ENCODE peak calls at places on chromosomes 16 and 17, in nine cellular contexts. P is uterus, A is heart right ventricle, S is colonic mucosa, T is PC-3, K is cardiac muscle cell, D is right cardiac atrium, Q is body of pancreas, W is hepatocyte. Y is an unnamed sample.
A peak's percentile ranks its signal among the peaks of the same experiment; 100 is the strongest.

GRCh38 chr16:10752843-10753523 is 9.3 kb downstream of the NUBP1 start:
- DNase-seq in P (no peak), A (peak; percentile 67), S (peak; percentile 46), T (no peak), K (no peak), D (no peak), Q (peak; percentile 39), W (no peak), Y (no peak)

GRCh38 chr17:27206447-27206846 is 87.5 kb upstream of the WSB1 start:
- DNase-seq in P (no peak), A (no peak), S (peak; percentile 25), T (no peak), K (no peak), D (no peak), Q (no peak), W (no peak), Y (peak; percentile 8)

GRCh38 chr17:13727441-13728171 is 125.9 kb upstream of the HS3ST3A1 start:
- DNase-seq in P (no peak), A (no peak), S (no peak), T (peak; percentile 87), K (peak; percentile 75), D (no peak), Q (no peak), W (no peak), Y (no peak)

GRCh38 chr17:81265576-81265975 is 26.5 kb downstream of the NDUFAF8 start:
- DNase-seq in P (no peak), A (no peak), S (no peak), T (no peak), K (no peak), D (no peak), Q (no peak), W (no peak), Y (no peak)

GRCh38 chr16:27820646-27821345 is 242.7 kb downstream of the GSG1L start:
- DNase-seq in P (no peak), A (no peak), S (no peak), T (no peak), K (no peak), D (no peak), Q (no peak), W (no peak), Y (no peak)

GRCh38 chr16:20040011-20040410 is 33.7 kb downstream of the GPR139 start:
- DNase-seq in P (no peak), A (no peak), S (no peak), T (no peak), K (no peak), D (no peak), Q (no peak), W (no peak), Y (no peak)

GRCh38 chr17:57506253-57506911 is 238.7 kb downstream of the CCDC182 start:
- DNase-seq in P (no peak), A (no peak), S (no peak), T (no peak), K (no peak), D (no peak), Q (no peak), W (no peak), Y (no peak)

GRCh38 chr16:68083861-68084503 is 1.2 kb upstream of the NFATC3 start:
- DNase-seq in P (no peak), A (no peak), S (peak; percentile 47), T (no peak), K (peak; percentile 54), D (no peak), Q (no peak), W (peak; percentile 45), Y (no peak)

GRCh38 chr16:53257001-53257400 is 177.3 kb upstream of the RBL2 start:
- DNase-seq in P (no peak), A (no peak), S (no peak), T (peak; percentile 43), K (peak; percentile 67), D (no peak), Q (no peak), W (no peak), Y (no peak)

GRCh38 chr17:20226814-20227482 is 217.8 kb downstream of the SPECC1 start:
- DNase-seq in P (peak; percentile 85), A (peak; percentile 76), S (peak; percentile 78), T (peak; percentile 84), K (peak; percentile 88), D (peak; percentile 82), Q (peak; percentile 86), W (peak; percentile 87), Y (peak; percentile 61)

GRCh38 chr16:11914759-11915643 is 755 bp downstream of the GSPT1 start:
- DNase-seq in P (no peak), A (peak; percentile 28), S (peak; percentile 62), T (peak; percentile 23), K (peak; percentile 33), D (peak; percentile 50), Q (peak; percentile 49), W (peak; percentile 72), Y (peak; percentile 48)

GRCh38 chr17:75032896-75033294 is 13.9 kb downstream of the ATP5PD start:
- DNase-seq in P (peak; percentile 52), A (peak; percentile 52), S (peak; percentile 38), T (peak; percentile 42), K (peak; percentile 26), D (peak; percentile 48), Q (peak; percentile 22), W (no peak), Y (no peak)

GRCh38 chr17:6684881-6685767 is 28.0 kb downstream of the SLC13A5 start:
- DNase-seq in P (no peak), A (no peak), S (no peak), T (no peak), K (no peak), D (no peak), Q (no peak), W (no peak), Y (no peak)

GRCh38 chr17:63998050-63998720 is at the start of gene PRR29:
- DNase-seq in P (peak; percentile 33), A (peak; percentile 72), S (peak; percentile 56), T (peak; percentile 72), K (peak; percentile 78), D (peak; percentile 85), Q (peak; percentile 80), W (peak; percentile 93), Y (peak; percentile 45)

GRCh38 chr16:11711662-11712061 is 31.0 kb downstream of the TXNDC11 start:
- DNase-seq in P (no peak), A (no peak), S (no peak), T (no peak), K (no peak), D (no peak), Q (no peak), W (no peak), Y (no peak)

GRCh38 chr17:42531455-42532354 is 4.3 kb upstream of the NAGLU start:
- DNase-seq in P (no peak), A (no peak), S (peak; percentile 74), T (peak; percentile 51), K (peak; percentile 48), D (peak; percentile 61), Q (peak; percentile 75), W (peak; percentile 86), Y (peak; percentile 81)

GRCh38 chr16:81316176-81316496 is 1.4 kb downstream of the GAN start:
- DNase-seq in P (no peak), A (no peak), S (no peak), T (no peak), K (no peak), D (no peak), Q (no peak), W (no peak), Y (peak; percentile 2)
- H3K27ac ChIP-seq in P (peak overlapping the region; percentile 88), A (no peak overlapping the region), S (peak overlapping the region; percentile 89), T (no peak overlapping the region), K (peak overlapping the region; percentile 89), D (no peak overlapping the region), Q (no peak overlapping the region), W (peak overlapping the region; percentile 94), Y (no peak overlapping the region)

GRCh38 chr17:604719-605118 is 109.9 kb downstream of the VPS53 start:
- DNase-seq in P (no peak), A (no peak), S (peak; percentile 1), T (no peak), K (no peak), D (no peak), Q (no peak), W (no peak), Y (no peak)

GRCh38 chr17:602436-602835 is 112.2 kb downstream of the VPS53 start:
- DNase-seq in P (no peak), A (no peak), S (no peak), T (no peak), K (no peak), D (no peak), Q (no peak), W (peak; percentile 51), Y (no peak)

GRCh38 chr17:601462-602303 is 113.0 kb downstream of the VPS53 start:
- DNase-seq in P (peak; percentile 63), A (no peak), S (peak; percentile 24), T (no peak), K (peak; percentile 91), D (peak; percentile 45), Q (no peak), W (peak; percentile 64), Y (no peak)

GRCh38 chr17:600576-601301 is 113.9 kb downstream of the VPS53 start:
- DNase-seq in P (peak; percentile 63), A (no peak), S (no peak), T (no peak), K (peak; percentile 59), D (no peak), Q (no peak), W (no peak), Y (no peak)

DNA sequence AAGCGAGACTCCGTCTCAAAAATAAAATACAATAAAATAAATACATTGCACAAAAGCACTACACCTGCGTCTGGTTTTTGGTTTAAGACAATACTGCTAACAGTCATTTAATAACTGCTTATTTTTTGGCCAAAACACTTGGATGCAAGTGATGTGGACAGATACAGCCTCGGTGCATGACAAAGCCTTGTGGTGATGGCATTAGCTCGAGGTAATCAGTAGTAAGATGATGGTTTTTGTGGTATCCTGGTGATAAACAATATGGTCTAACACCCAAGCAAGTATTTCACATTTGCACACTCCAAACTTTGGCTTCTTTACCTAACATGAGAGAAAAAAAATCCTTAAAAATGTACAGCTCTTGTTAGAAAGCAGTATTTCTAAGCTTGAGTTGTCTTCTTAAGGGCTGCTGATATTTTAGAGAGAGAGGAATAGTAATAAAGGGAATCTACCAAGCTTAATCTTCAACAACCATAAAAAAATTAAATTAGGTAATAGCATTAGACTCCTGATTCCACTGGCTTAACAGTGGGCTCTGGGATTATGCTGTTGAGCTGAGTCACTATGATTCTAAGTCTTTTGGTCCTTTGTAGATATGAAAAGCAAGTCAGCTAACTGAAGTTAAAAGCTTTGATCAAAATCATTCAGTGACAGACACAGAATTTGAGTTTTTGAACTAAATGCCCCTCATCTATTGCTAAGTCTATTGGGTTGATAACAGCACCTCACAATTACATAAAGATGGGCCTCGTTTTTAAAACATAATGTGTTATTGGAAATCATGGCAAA is 111.0 kb downstream of the VPS53 start:
- DNase-seq in P (no peak), A (no peak), S (no peak), T (no peak), K (no peak), D (no peak), Q (no peak), W (no peak), Y (no peak)
- H3K9me3 ChIP-seq in P (no peaks in the 10 kb centered on the region), A (no peaks in the 10 kb centered on the region), S (no peaks in the 10 kb centered on the region), T (no peaks in the 10 kb centered on the region), K (no peaks in the 10 kb centered on the region), D (no peaks in the 10 kb centered on the region), Q (no peaks in the 10 kb centered on the region), W (no peaks in the 10 kb centered on the region), Y (no peaks in the 10 kb centered on the region)

GRCh38 chr17:34610038-34610437 is 30.7 kb downstream of the TMEM132E start:
- DNase-seq in P (no peak), A (no peak), S (no peak), T (no peak), K (no peak), D (no peak), Q (no peak), W (no peak), Y (no peak)
- H3K4me1 ChIP-seq in P (no peaks in the 10 kb centered on the region), A (no peaks in the 10 kb centered on the region), S (no peaks in the 10 kb centered on the region), T (no peaks in the 10 kb centered on the region), K (peaks cover 14% of the 10 kb centered on the region), D (no peaks in the 10 kb centered on the region), Q (no peaks in the 10 kb centered on the region), W (peaks cover 12% of the 10 kb centered on the region), Y (no peaks in the 10 kb centered on the region)

GRCh38 chr16:81755915-81756644 is 23.0 kb upstream of the PLCG2 start:
- DNase-seq in P (peak; percentile 43), A (peak; percentile 48), S (no peak), T (no peak), K (peak; percentile 59), D (no peak), Q (no peak), W (no peak), Y (no peak)
- H3K27ac ChIP-seq in P (no peak overlapping the region), A (peak overlapping the region; percentile 56), S (no peak overlapping the region), T (no peak overlapping the region), K (no peak overlapping the region), D (no peak overlapping the region), Q (no peak overlapping the region), W (no peak overlapping the region), Y (no peak overlapping the region)